ENCODE peak calls at places on chromosomes 7 and 10, in five cellular contexts. V is AG09319; C is endodermal cell; K is CD8-positive, alpha-beta T cell; M is right lobe of liver. S is an unnamed sample.
A peak's percentile ranks its signal among the peaks of the same experiment; 100 is the strongest.

GRCh38 chr10:114970515-114970914 is 32.5 kb downstream of the TRUB1 start:
- DNase-seq in V (no peak), C (peak; percentile 69), K (no peak), M (no peak), S (no peak)

GRCh38 chr10:111698711-111699110 is 484.9 kb downstream of the GPAM start:
- DNase-seq in V (no peak), C (no peak), K (no peak), M (no peak), S (no peak)

GRCh38 chr10:83212632-83213349 is 926.5 kb upstream of the GHITM start:
- DNase-seq in V (no peak), C (no peak), K (no peak), M (no peak), S (no peak)

GRCh38 chr10:22849077-22849810 is 78.6 kb upstream of the ARMC3 start:
- DNase-seq in V (no peak), C (no peak), K (no peak), M (peak; percentile 53), S (no peak)

GRCh38 chr10:35781643-35782035 is 139.5 kb upstream of the FZD8 start:
- DNase-seq in V (no peak), C (peak; percentile 86), K (no peak), M (no peak), S (no peak)

GRCh38 chr10:95741807-95742528 is 14.0 kb upstream of the ENTPD1 start:
- DNase-seq in V (no peak), C (peak; percentile 63), K (no peak), M (no peak), S (no peak)

GRCh38 chr7:44307301-44307900 is 18.0 kb downstream of the CAMK2B start:
- DNase-seq in V (peak; percentile 24), C (peak; percentile 76), K (no peak), M (peak; percentile 17), S (peak; percentile 38)

GRCh38 chr10:17005621-17006566 is 123.7 kb downstream of the CUBN start:
- DNase-seq in V (no peak), C (peak; percentile 5), K (no peak), M (no peak), S (no peak)

GRCh38 chr7:33494473-33494872 is 365.1 kb downstream of the BBS9 start:
- DNase-seq in V (no peak), C (no peak), K (no peak), M (no peak), S (no peak)

GRCh38 chr7:155594163-155594732 is 47.9 kb upstream of the CNPY1 start:
- DNase-seq in V (no peak), C (no peak), K (no peak), M (no peak), S (no peak)

GRCh38 chr7:139618482-139619366 is 95.2 kb downstream of the CLEC2L start:
- DNase-seq in V (peak; percentile 8), C (peak; percentile 90), K (peak; percentile 8), M (peak; percentile 53), S (no peak)

GRCh38 chr7:127629268-127629854 is 11.4 kb upstream of the PAX4 start:
- DNase-seq in V (no peak), C (peak; percentile 98), K (no peak), M (peak; percentile 47), S (no peak)

GRCh38 chr10:27413387-27413786 is 90.7 kb upstream of the RAB18 start:
- DNase-seq in V (no peak), C (no peak), K (no peak), M (peak; percentile 16), S (no peak)

GRCh38 chr10:46217749-46218453 is 68.9 kb upstream of the ANTXRL start:
- DNase-seq in V (no peak), C (no peak), K (no peak), M (no peak), S (no peak)

GRCh38 chr7:77855371-77856083 is 57.0 kb downstream of the PHTF2 start:
- DNase-seq in V (no peak), C (no peak), K (no peak), M (peak; percentile 25), S (no peak)

GRCh38 chr10:29612657-29613056 is 22.1 kb downstream of the SVIL start:
- DNase-seq in V (no peak), C (peak; percentile 15), K (no peak), M (no peak), S (no peak)

GRCh38 chr7:116219288-116219687 is 8.9 kb downstream of the TES start:
- DNase-seq in V (no peak), C (no peak), K (no peak), M (no peak), S (no peak)

GRCh38 chr7:127792528-127793342 is 140.7 kb downstream of the SND1 start:
- DNase-seq in V (no peak), C (peak; percentile 94), K (peak; percentile 1), M (no peak), S (no peak)

GRCh38 chr7:7237201-7237977 is 55.0 kb downstream of the C1GALT1 start:
- DNase-seq in V (no peak), C (no peak), K (no peak), M (no peak), S (no peak)

GRCh38 chr10:58350023-58350422 is 15.2 kb downstream of the UBE2D1 start:
- DNase-seq in V (no peak), C (no peak), K (no peak), M (no peak), S (no peak)

GRCh38 chr10:5413012-5413938 is 918 bp downstream of the NET1 start:
- DNase-seq in V (no peak), C (peak; percentile 66), K (no peak), M (no peak), S (no peak)

GRCh38 chr10:66999762-67000161 is 73.9 kb downstream of the LRRTM3 start:
- DNase-seq in V (no peak), C (no peak), K (no peak), M (no peak), S (no peak)

GRCh38 chr7:54711900-54712595 is 47.0 kb downstream of the SEC61G start:
- DNase-seq in V (no peak), C (no peak), K (no peak), M (no peak), S (no peak)

DNA sequence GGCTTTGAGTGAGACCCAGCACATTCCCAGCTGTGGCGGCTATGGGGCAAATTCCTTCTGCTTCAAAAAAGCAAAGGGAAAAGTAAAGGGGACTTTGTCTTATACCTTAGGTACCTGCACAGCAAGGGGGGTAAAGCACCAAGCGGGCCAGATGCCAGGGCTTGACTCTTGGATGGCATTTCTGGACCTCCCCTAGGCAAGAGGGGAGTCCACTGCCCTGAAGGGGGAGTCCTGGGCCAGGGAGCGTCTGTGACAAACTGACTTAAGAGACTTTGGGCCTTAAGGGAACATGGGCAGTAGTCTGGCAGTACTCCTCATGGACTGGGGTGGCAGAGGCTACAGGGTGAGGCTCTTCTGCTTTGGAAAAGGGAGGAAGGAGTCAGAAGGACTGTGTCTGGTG is 16.1 kb upstream of the FOXI2 start:
- DNase-seq in V (no peak), C (peak; percentile 56), K (no peak), M (no peak), S (no peak)
- TF ChIP-seq CTCF in V (no peak), C (peak; percentile 53), K (no peak), M (no peak), S (no peak)

DNA sequence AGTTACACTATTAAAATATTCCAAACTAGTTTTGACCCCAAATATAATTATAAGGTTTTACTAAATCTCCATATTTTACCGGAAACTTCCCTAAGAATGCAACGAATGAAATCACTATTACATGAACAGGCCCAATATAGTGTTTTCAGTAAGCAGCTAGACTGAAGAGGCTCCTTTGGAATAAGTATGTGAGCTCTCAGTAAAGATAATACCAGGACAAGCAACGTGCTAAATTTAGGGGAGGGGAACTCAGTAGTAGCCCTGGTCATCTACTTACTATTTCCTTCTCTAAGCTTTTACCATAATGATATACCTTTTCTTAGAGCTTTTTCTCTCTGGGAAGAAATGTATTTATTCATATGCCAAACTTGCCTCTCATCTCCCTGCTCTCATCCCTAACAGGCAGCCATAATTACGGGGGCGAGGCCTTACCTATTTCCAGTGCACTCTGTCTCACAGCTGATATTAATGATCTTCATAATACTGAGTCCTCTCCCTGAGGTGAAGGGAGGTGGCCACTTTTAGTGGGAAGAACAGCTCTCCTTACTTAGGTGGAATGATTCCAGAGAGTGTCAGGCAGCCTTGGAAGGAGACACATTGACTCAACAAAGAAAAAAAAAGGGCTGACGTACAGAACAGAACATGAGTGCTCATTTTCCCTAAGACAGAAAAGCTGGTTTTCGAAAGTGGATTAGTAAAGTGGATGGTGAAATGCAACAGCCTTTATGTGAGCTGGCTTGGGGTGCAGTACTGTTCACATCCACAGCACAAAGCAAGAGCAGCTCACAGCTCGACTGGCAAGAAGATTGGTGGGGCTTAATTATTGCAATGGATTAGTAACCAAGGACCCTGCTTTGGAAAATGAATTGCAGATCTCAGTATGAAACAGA is 165.4 kb downstream of the GLI3 start:
- DNase-seq in V (peak; percentile 4), C (no peak), K (no peak), M (no peak), S (no peak)
- TF ChIP-seq CTCF in V (no peak), C (peak; percentile 52), K (no peak), M (no peak), S (peak; percentile 47)

DNA sequence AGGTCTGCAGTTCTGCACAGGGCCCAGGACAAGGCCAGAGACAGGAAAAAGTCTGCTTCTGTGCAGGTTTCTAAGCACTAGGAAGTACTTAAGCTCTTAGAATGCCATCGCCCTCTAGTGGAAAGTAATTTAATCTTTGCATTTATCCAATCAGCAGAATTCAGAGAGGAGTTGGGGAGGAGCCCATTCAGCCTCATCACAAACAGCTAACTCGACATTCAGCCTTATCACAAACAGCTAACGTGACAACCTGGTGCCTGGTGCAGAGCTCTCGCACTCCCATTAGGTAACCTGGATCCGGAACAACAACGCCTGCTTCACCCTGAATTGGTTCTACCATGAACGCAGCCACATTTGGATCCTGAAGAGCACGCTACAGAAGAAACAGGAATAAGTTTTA is 15.2 kb downstream of the OAT start:
- DNase-seq in V (peak; percentile 48), C (peak; percentile 87), K (no peak), M (no peak), S (no peak)
- TF ChIP-seq CTCF in V (peak; percentile 44), C (peak; percentile 82), K (peak; percentile 56), M (peak; percentile 63), S (peak; percentile 67)

DNA sequence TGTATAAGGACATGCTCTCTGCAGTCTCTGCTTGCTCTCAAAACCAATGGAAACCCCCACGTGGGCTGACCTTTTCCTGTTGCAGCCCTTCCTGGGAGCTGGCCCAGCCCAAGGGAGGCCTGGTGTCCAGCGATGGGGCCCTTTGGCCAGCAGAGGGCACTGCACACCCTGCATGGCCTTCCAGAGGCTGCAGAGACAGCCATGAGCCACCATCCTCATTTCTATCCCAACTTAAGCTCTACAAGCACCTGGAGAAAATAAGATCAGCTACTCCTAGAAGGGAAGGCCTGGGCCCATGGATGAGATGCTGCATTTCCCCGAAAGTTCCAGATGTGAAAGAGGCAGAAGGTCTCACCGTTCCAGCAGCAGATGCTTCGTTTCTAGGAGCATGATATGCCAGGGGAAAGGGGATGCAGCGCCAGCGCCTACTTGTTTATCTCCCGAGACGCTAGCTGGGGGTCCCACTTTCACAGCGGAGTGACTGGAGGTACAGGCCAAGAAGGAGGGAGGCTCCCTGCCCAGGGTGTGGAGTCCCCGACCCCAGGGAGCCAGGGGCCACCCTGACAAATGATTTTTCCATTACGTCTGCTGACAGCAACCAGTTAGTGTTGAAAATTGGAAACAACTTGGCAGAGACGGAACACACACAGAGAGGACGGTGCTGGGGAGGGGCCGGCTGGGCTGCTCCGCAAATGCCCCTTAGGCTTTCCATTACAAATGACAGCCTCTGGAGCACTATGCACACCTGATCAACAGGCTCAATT is 106.4 kb downstream of the ZRANB1 start:
- DNase-seq in V (peak; percentile 73), C (peak; percentile 98), K (peak; percentile 23), M (peak; percentile 85), S (peak; percentile 90)
- TF ChIP-seq CTCF in V (peak; percentile 99), C (peak; percentile 100), K (peak; percentile 63), M (peak; percentile 99), S (peak; percentile 81)

GRCh38 chr10:129277080-129277479 is 190.0 kb upstream of the MGMT start:
- DNase-seq in V (no peak), C (no peak), K (no peak), M (no peak), S (no peak)
- TF ChIP-seq CTCF in V (no peak), C (no peak), K (no peak), M (no peak), S (no peak)

GRCh38 chr7:92691578-92691977 is 101.4 kb upstream of the FAM133B start:
- DNase-seq in V (peak; percentile 28), C (no peak), K (no peak), M (no peak), S (no peak)
- TF ChIP-seq CTCF in V (peak; percentile 58), C (peak; percentile 86), K (peak; percentile 73), M (peak; percentile 54), S (peak; percentile 60)